ENCODE peak calls at places on chromosomes 4 and X, in seven cellular contexts. One of them, this sample, is unnamed.

GRCh38 chrX:2325076-2325784 is 175.5 kb downstream of the DHRSX start:
- DNase-seq in tibial artery: peak; percentile 78
- DNase-seq in cardiac muscle cell: no peak
- DNase-seq in HCT116: no peak
- DNase-seq in BE2C: no peak
- DNase-seq in upper lobe of right lung: no peak
- DNase-seq in CD4-positive, alpha-beta T cell: peak; percentile 1
- DNase-seq in this sample: no peak

GRCh38 chrX:74906427-74906826 is 18.8 kb downstream of the NEXMIF start:
- DNase-seq in tibial artery: no peak
- DNase-seq in cardiac muscle cell: no peak
- DNase-seq in HCT116: no peak
- DNase-seq in BE2C: no peak
- DNase-seq in upper lobe of right lung: no peak
- DNase-seq in CD4-positive, alpha-beta T cell: no peak
- DNase-seq in this sample: no peak

GRCh38 chr4:53326535-53326934 is 39.3 kb downstream of the SCFD2 start:
- DNase-seq in tibial artery: no peak
- DNase-seq in cardiac muscle cell: no peak
- DNase-seq in HCT116: no peak
- DNase-seq in BE2C: no peak
- DNase-seq in upper lobe of right lung: no peak
- DNase-seq in CD4-positive, alpha-beta T cell: no peak
- DNase-seq in this sample: no peak

GRCh38 chrX:94834226-94834625 is 1160.2 kb downstream of the FAM133A start:
- DNase-seq in tibial artery: no peak
- DNase-seq in cardiac muscle cell: no peak
- DNase-seq in HCT116: no peak
- DNase-seq in BE2C: no peak
- DNase-seq in upper lobe of right lung: no peak
- DNase-seq in CD4-positive, alpha-beta T cell: no peak
- DNase-seq in this sample: no peak

GRCh38 chr4:101604976-101605375 is 185.6 kb upstream of the BANK1 start:
- DNase-seq in tibial artery: no peak
- DNase-seq in cardiac muscle cell: no peak
- DNase-seq in HCT116: no peak
- DNase-seq in BE2C: no peak
- DNase-seq in upper lobe of right lung: no peak
- DNase-seq in CD4-positive, alpha-beta T cell: no peak
- DNase-seq in this sample: no peak

GRCh38 chr4:105373324-105373723 is 100.5 kb downstream of the PPA2 start:
- DNase-seq in tibial artery: no peak
- DNase-seq in cardiac muscle cell: no peak
- DNase-seq in HCT116: no peak
- DNase-seq in BE2C: no peak
- DNase-seq in upper lobe of right lung: no peak
- DNase-seq in CD4-positive, alpha-beta T cell: no peak
- DNase-seq in this sample: no peak

GRCh38 chr4:7411491-7411890 is 23.2 kb downstream of the PSAPL1 start:
- DNase-seq in tibial artery: no peak
- DNase-seq in cardiac muscle cell: no peak
- DNase-seq in HCT116: no peak
- DNase-seq in BE2C: no peak
- DNase-seq in upper lobe of right lung: no peak
- DNase-seq in CD4-positive, alpha-beta T cell: no peak
- DNase-seq in this sample: no peak

GRCh38 chrX:9467181-9467580 is 2.3 kb downstream of the TBL1X start:
- DNase-seq in tibial artery: no peak
- DNase-seq in cardiac muscle cell: no peak
- DNase-seq in HCT116: no peak
- DNase-seq in BE2C: no peak
- DNase-seq in upper lobe of right lung: no peak
- DNase-seq in CD4-positive, alpha-beta T cell: no peak
- DNase-seq in this sample: no peak

GRCh38 chr4:43992552-43992951 is 456.1 kb downstream of the KCTD8 start:
- DNase-seq in tibial artery: no peak
- DNase-seq in cardiac muscle cell: no peak
- DNase-seq in HCT116: no peak
- DNase-seq in BE2C: no peak
- DNase-seq in upper lobe of right lung: no peak
- DNase-seq in CD4-positive, alpha-beta T cell: no peak
- DNase-seq in this sample: no peak

GRCh38 chrX:124507276-124507675 is 160.9 kb downstream of the SH2D1A start:
- DNase-seq in tibial artery: no peak
- DNase-seq in cardiac muscle cell: no peak
- DNase-seq in HCT116: no peak
- DNase-seq in BE2C: no peak
- DNase-seq in upper lobe of right lung: no peak
- DNase-seq in CD4-positive, alpha-beta T cell: no peak
- DNase-seq in this sample: no peak

GRCh38 chr4:123606946-123607542 is 210.4 kb downstream of the SPRY1 start:
- DNase-seq in tibial artery: no peak
- DNase-seq in cardiac muscle cell: no peak
- DNase-seq in HCT116: no peak
- DNase-seq in BE2C: no peak
- DNase-seq in upper lobe of right lung: no peak
- DNase-seq in CD4-positive, alpha-beta T cell: no peak
- DNase-seq in this sample: no peak

GRCh38 chr4:7194251-7195137 is 2.2 kb downstream of the SORCS2 start:
- DNase-seq in tibial artery: peak; percentile 60
- DNase-seq in cardiac muscle cell: peak; percentile 54
- DNase-seq in HCT116: no peak
- DNase-seq in BE2C: peak; percentile 62
- DNase-seq in upper lobe of right lung: peak; percentile 90
- DNase-seq in CD4-positive, alpha-beta T cell: no peak
- DNase-seq in this sample: peak; percentile 55

GRCh38 chr4:133997440-133997839 is 204.1 kb downstream of the PABPC4L start:
- DNase-seq in tibial artery: no peak
- DNase-seq in cardiac muscle cell: no peak
- DNase-seq in HCT116: no peak
- DNase-seq in BE2C: no peak
- DNase-seq in upper lobe of right lung: no peak
- DNase-seq in CD4-positive, alpha-beta T cell: no peak
- DNase-seq in this sample: no peak

GRCh38 chrX:40006025-40007017 is 91.4 kb downstream of the BCOR start:
- DNase-seq in tibial artery: no peak
- DNase-seq in cardiac muscle cell: peak; percentile 62
- DNase-seq in HCT116: no peak
- DNase-seq in BE2C: no peak
- DNase-seq in upper lobe of right lung: peak; percentile 73
- DNase-seq in CD4-positive, alpha-beta T cell: no peak
- DNase-seq in this sample: peak; percentile 41

GRCh38 chrX:153825042-153825441 is 5.3 kb downstream of the PDZD4 start:
- DNase-seq in tibial artery: no peak
- DNase-seq in cardiac muscle cell: no peak
- DNase-seq in HCT116: no peak
- DNase-seq in BE2C: no peak
- DNase-seq in upper lobe of right lung: no peak
- DNase-seq in CD4-positive, alpha-beta T cell: no peak
- DNase-seq in this sample: no peak

GRCh38 chr4:89939994-89940393 is 45.3 kb downstream of the MMRN1 start:
- DNase-seq in tibial artery: no peak
- DNase-seq in cardiac muscle cell: no peak
- DNase-seq in HCT116: no peak
- DNase-seq in BE2C: no peak
- DNase-seq in upper lobe of right lung: no peak
- DNase-seq in CD4-positive, alpha-beta T cell: no peak
- DNase-seq in this sample: no peak

GRCh38 chr4:135418353-135418752 is 1216.8 kb upstream of the PABPC4L start:
- DNase-seq in tibial artery: no peak
- DNase-seq in cardiac muscle cell: no peak
- DNase-seq in HCT116: peak; percentile 37
- DNase-seq in BE2C: peak; percentile 18
- DNase-seq in upper lobe of right lung: no peak
- DNase-seq in CD4-positive, alpha-beta T cell: no peak
- DNase-seq in this sample: no peak

GRCh38 chr4:54230479-54231418 is 1.7 kb downstream of the PDGFRA start:
- DNase-seq in tibial artery: peak; percentile 86
- DNase-seq in cardiac muscle cell: peak; percentile 49
- DNase-seq in HCT116: no peak
- DNase-seq in BE2C: no peak
- DNase-seq in upper lobe of right lung: no peak
- DNase-seq in CD4-positive, alpha-beta T cell: no peak
- DNase-seq in this sample: no peak

GRCh38 chr4:14592950-14593349 is 409.3 kb upstream of the CPEB2 start:
- DNase-seq in tibial artery: no peak
- DNase-seq in cardiac muscle cell: no peak
- DNase-seq in HCT116: no peak
- DNase-seq in BE2C: no peak
- DNase-seq in upper lobe of right lung: no peak
- DNase-seq in CD4-positive, alpha-beta T cell: no peak
- DNase-seq in this sample: no peak

GRCh38 chr4:5791654-5792053 is 80.7 kb downstream of the EVC start:
- DNase-seq in tibial artery: peak; percentile 42
- DNase-seq in cardiac muscle cell: no peak
- DNase-seq in HCT116: no peak
- DNase-seq in BE2C: no peak
- DNase-seq in upper lobe of right lung: peak; percentile 20
- DNase-seq in CD4-positive, alpha-beta T cell: no peak
- DNase-seq in this sample: no peak

GRCh38 chrX:34332336-34332735 is 200.2 kb upstream of the FAM47A start:
- DNase-seq in tibial artery: no peak
- DNase-seq in cardiac muscle cell: peak; percentile 15
- DNase-seq in HCT116: no peak
- DNase-seq in BE2C: no peak
- DNase-seq in upper lobe of right lung: no peak
- DNase-seq in CD4-positive, alpha-beta T cell: no peak
- DNase-seq in this sample: no peak

GRCh38 chr4:17286737-17287460 is 225.0 kb downstream of the QDPR start:
- DNase-seq in tibial artery: no peak
- DNase-seq in cardiac muscle cell: no peak
- DNase-seq in HCT116: no peak
- DNase-seq in BE2C: no peak
- DNase-seq in upper lobe of right lung: no peak
- DNase-seq in CD4-positive, alpha-beta T cell: no peak
- DNase-seq in this sample: no peak

GRCh38 chr4:82721819-82722423 is 76.7 kb downstream of the SCD5 start:
- DNase-seq in tibial artery: no peak
- DNase-seq in cardiac muscle cell: peak; percentile 29
- DNase-seq in HCT116: peak; percentile 10
- DNase-seq in BE2C: peak; percentile 67
- DNase-seq in upper lobe of right lung: no peak
- DNase-seq in CD4-positive, alpha-beta T cell: no peak
- DNase-seq in this sample: peak; percentile 58

GRCh38 chr4:92307886-92308285 is 4.1 kb downstream of the GRID2 start:
- DNase-seq in tibial artery: no peak
- DNase-seq in cardiac muscle cell: no peak
- DNase-seq in HCT116: no peak
- DNase-seq in BE2C: no peak
- DNase-seq in upper lobe of right lung: no peak
- DNase-seq in CD4-positive, alpha-beta T cell: no peak
- DNase-seq in this sample: no peak

GRCh38 chr4:83125738-83126141 is 11.2 kb upstream of the PLAC8 start:
- DNase-seq in tibial artery: no peak
- DNase-seq in cardiac muscle cell: no peak
- DNase-seq in HCT116: no peak
- DNase-seq in BE2C: no peak
- DNase-seq in upper lobe of right lung: no peak
- DNase-seq in CD4-positive, alpha-beta T cell: peak; percentile 33
- DNase-seq in this sample: no peak

GRCh38 chr4:10011277-10011676 is 10.0 kb downstream of the SLC2A9 start:
- DNase-seq in tibial artery: no peak
- DNase-seq in cardiac muscle cell: no peak
- DNase-seq in HCT116: no peak
- DNase-seq in BE2C: no peak
- DNase-seq in upper lobe of right lung: no peak
- DNase-seq in CD4-positive, alpha-beta T cell: no peak
- DNase-seq in this sample: no peak

DNA sequence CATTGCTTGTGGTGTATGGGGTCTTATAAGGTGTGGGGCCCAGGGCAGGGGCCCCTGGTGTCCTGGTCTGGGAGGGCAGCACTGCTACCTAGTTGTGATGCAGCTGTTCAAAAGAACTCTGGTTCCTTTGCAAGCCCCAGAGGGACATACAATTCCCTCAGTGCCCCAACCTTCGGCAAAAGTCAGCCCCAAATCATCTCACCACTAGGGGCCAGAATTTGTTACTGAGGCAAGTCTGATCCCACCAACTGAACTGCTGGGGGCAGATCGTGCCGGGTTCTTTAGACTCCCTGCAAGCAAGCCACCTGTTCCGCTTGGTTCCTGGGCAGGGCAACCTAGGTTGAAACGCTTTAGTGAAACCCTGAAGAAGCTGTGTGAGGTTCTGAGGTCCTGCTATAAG is 180.1 kb upstream of the S100G start:
- DNase-seq in tibial artery: no peak
- DNase-seq in cardiac muscle cell: no peak
- DNase-seq in HCT116: no peak
- DNase-seq in BE2C: no peak
- DNase-seq in upper lobe of right lung: no peak
- DNase-seq in CD4-positive, alpha-beta T cell: no peak
- DNase-seq in this sample: no peak
- TF ChIP-seq CTCF in tibial artery: no peak
- TF ChIP-seq CTCF in cardiac muscle cell: peak; percentile 7
- TF ChIP-seq CTCF in HCT116: peak; percentile 24
- TF ChIP-seq CTCF in BE2C: no peak
- TF ChIP-seq CTCF in upper lobe of right lung: no peak
- TF ChIP-seq CTCF in CD4-positive, alpha-beta T cell: no peak
- TF ChIP-seq CTCF in this sample: no peak

GRCh38 chr4:81635747-81636146 is 164.0 kb upstream of the RASGEF1B start:
- DNase-seq in tibial artery: peak; percentile 67
- DNase-seq in cardiac muscle cell: peak; percentile 7
- DNase-seq in HCT116: peak; percentile 3
- DNase-seq in BE2C: no peak
- DNase-seq in upper lobe of right lung: peak; percentile 69
- DNase-seq in CD4-positive, alpha-beta T cell: no peak
- DNase-seq in this sample: peak; percentile 71
- TF ChIP-seq CTCF in tibial artery: no peak
- TF ChIP-seq CTCF in cardiac muscle cell: no peak
- TF ChIP-seq CTCF in HCT116: no peak
- TF ChIP-seq CTCF in BE2C: no peak
- TF ChIP-seq CTCF in upper lobe of right lung: no peak
- TF ChIP-seq CTCF in CD4-positive, alpha-beta T cell: no peak
- TF ChIP-seq CTCF in this sample: no peak

GRCh38 chr4:80156410-80156809 is 40.9 kb upstream of the PRDM8 start:
- DNase-seq in tibial artery: no peak
- DNase-seq in cardiac muscle cell: no peak
- DNase-seq in HCT116: no peak
- DNase-seq in BE2C: no peak
- DNase-seq in upper lobe of right lung: no peak
- DNase-seq in CD4-positive, alpha-beta T cell: no peak
- DNase-seq in this sample: no peak
- TF ChIP-seq CTCF in tibial artery: no peak
- TF ChIP-seq CTCF in cardiac muscle cell: no peak
- TF ChIP-seq CTCF in HCT116: no peak
- TF ChIP-seq CTCF in BE2C: no peak
- TF ChIP-seq CTCF in upper lobe of right lung: no peak
- TF ChIP-seq CTCF in CD4-positive, alpha-beta T cell: no peak
- TF ChIP-seq CTCF in this sample: no peak

DNA sequence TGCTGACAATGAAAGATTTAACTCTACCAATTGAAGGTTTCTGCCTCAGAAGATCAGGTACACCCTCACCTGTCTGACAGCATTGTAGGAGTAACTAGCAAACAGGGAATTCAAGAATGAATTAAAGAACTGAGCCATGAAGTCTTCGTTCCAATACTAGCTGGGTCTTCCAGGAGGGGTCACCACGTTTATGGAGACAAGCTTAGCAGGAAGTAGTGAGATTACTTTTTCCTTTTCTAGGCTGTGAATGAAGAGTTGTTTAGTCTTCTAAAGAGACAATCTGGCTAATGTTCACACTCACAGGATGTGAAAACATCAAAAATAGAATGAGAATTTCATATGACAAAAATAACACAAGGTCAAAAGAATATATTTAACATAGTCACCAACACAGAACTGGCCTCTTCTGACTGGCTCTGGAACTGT is 54.9 kb downstream of the REELD1 start:
- DNase-seq in tibial artery: no peak
- DNase-seq in cardiac muscle cell: no peak
- DNase-seq in HCT116: no peak
- DNase-seq in BE2C: no peak
- DNase-seq in upper lobe of right lung: no peak
- DNase-seq in CD4-positive, alpha-beta T cell: no peak
- DNase-seq in this sample: no peak
- TF ChIP-seq CTCF in tibial artery: no peak
- TF ChIP-seq CTCF in cardiac muscle cell: no peak
- TF ChIP-seq CTCF in HCT116: no peak
- TF ChIP-seq CTCF in BE2C: no peak
- TF ChIP-seq CTCF in upper lobe of right lung: no peak
- TF ChIP-seq CTCF in CD4-positive, alpha-beta T cell: no peak
- TF ChIP-seq CTCF in this sample: no peak